ENCODE peak calls at places on chromosomes 13 and 19, in ten cellular contexts. U is body of pancreas, X is neural crest cell, Y is esophagus squamous epithelium, D is cardiac fibroblast, S is endodermal cell, F is cardiac muscle cell, T is heart left ventricle, R is thoracic aorta, K is HFF-Myc. Z is an unnamed sample.

GRCh38 chr19:12790628-12791344 is 500 bp upstream of the JUNB start:
- DNase-seq in F (peak), U (no peak), Y (no peak), D (no peak), S (no peak), X (no peak), T (no peak), R (no peak), K (no peak), Z (no peak)

GRCh38 chr13:52085416-52085815 is 43.5 kb downstream of the NEK5 start:
- DNase-seq in D (peak), K (peak), U (no peak), S (no peak), T (no peak), R (no peak), X (no peak), F (peak), Y (no peak), Z (no peak)

GRCh38 chr13:50574731-50575130 is 268.8 kb downstream of the DLEU7 start:
- DNase-seq in T (no peak), F (peak), X (no peak), S (no peak), D (peak), U (no peak), K (peak), Y (no peak), R (no peak), Z (no peak)

GRCh38 chr13:24308068-24308445 is 1.3 kb upstream of the C1QTNF9 start:
- DNase-seq in F (no peak), U (no peak), S (no peak), T (no peak), K (no peak), D (no peak), R (no peak), X (no peak), Y (no peak), Z (no peak)

GRCh38 chr19:2561895-2562294 is 86.0 kb downstream of the GADD45B start:
- DNase-seq in U (no peak), X (no peak), S (peak), F (no peak), Y (no peak), K (no peak), T (peak), D (no peak), R (no peak), Z (no peak)

GRCh38 chr13:114115191-114115671 is 17.2 kb downstream of the RASA3 start:
- DNase-seq in T (peak), U (peak), X (no peak), D (peak), S (peak), R (no peak), Y (no peak), K (no peak), F (peak), Z (no peak)

GRCh38 chr13:42581427-42581826 is 7.5 kb downstream of the TNFSF11 start:
- DNase-seq in Y (no peak), D (no peak), K (no peak), T (no peak), F (no peak), S (no peak), R (no peak), X (no peak), U (no peak), Z (no peak)

GRCh38 chr13:73984949-73985691 is 149.1 kb downstream of the KLF12 start:
- DNase-seq in S (peak), K (no peak), X (no peak), U (no peak), F (peak), R (no peak), Y (no peak), D (peak), T (peak), Z (no peak)

GRCh38 chr13:114019367-114019766 is 45.5 kb upstream of the C13orf46 start:
- DNase-seq in K (no peak), Y (no peak), X (no peak), R (no peak), U (no peak), F (no peak), T (peak), S (peak), D (no peak), Z (peak)

GRCh38 chr13:108227651-108228272 is 9.6 kb downstream of the ABHD13 start:
- DNase-seq in R (no peak), X (peak), K (peak), F (peak), Y (no peak), D (peak), S (no peak), U (peak), T (no peak), Z (peak)

GRCh38 chr19:55616395-55616875 is 7.9 kb downstream of the ZNF784 start:
- DNase-seq in X (no peak), Y (no peak), K (no peak), U (no peak), R (no peak), S (no peak), F (no peak), T (no peak), D (no peak), Z (no peak)

DNA sequence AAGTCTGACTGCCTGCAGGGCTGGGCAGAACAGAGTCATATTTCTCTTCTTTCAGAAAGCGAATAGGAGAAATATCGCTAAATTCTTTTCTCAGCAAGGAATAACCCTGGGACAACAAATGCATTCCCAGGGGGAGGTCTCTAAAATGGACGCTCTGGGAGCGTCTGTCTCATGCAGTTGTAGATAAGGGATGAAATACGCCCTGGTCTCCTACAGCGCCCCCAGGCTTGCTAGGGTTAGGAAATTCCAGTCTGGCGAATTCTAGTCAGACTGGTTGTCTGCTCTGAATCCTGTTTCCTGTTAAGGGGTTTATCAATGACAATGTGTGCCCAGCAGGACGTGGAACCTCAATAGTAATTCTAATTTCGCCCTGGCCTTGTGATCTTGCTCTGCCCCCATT is 1214.1 kb downstream of the DIAPH3 start:
- DNase-seq in S (peak), F (no peak), D (no peak), X (no peak), Y (no peak), T (no peak), U (no peak), R (no peak), K (no peak), Z (no peak)
- TF ChIP-seq CTCF in S (peak), F (no peak), D (no peak), X (no peak), Y (no peak), T (no peak), U (no peak), R (no peak), K (no peak), Z (no peak)

GRCh38 chr13:66618702-66619101 is 611.4 kb downstream of the PCDH9 start:
- DNase-seq in S (no peak), R (no peak), D (peak), X (no peak), U (no peak), T (no peak), Y (no peak), F (peak), K (peak), Z (no peak)
- TF ChIP-seq CTCF in S (peak), R (no peak), D (peak), X (peak), U (peak), T (no peak), Y (no peak), F (peak), K (peak), Z (peak)

GRCh38 chr19:35127871-35128270 is 7.0 kb downstream of the LGI4 start:
- DNase-seq in F (no peak), T (no peak), K (no peak), D (no peak), S (no peak), Y (no peak), U (no peak), R (no peak), X (no peak), Z (no peak)

GRCh38 chr19:35132254-35132653 is 2.6 kb downstream of the LGI4 start:
- DNase-seq in D (no peak), U (no peak), S (no peak), F (no peak), K (no peak), T (no peak), R (no peak), X (no peak), Y (no peak), Z (no peak)

GRCh38 chr19:35128398-35129057 is 6.3 kb downstream of the LGI4 start:
- DNase-seq in U (no peak), T (no peak), Y (no peak), K (no peak), X (no peak), S (no peak), R (no peak), D (no peak), F (no peak), Z (no peak)

GRCh38 chr19:35133826-35134225 is 1.0 kb downstream of the LGI4 start:
- DNase-seq in Y (no peak), D (no peak), T (no peak), X (no peak), S (no peak), K (no peak), U (no peak), R (no peak), F (no peak), Z (no peak)

DNA sequence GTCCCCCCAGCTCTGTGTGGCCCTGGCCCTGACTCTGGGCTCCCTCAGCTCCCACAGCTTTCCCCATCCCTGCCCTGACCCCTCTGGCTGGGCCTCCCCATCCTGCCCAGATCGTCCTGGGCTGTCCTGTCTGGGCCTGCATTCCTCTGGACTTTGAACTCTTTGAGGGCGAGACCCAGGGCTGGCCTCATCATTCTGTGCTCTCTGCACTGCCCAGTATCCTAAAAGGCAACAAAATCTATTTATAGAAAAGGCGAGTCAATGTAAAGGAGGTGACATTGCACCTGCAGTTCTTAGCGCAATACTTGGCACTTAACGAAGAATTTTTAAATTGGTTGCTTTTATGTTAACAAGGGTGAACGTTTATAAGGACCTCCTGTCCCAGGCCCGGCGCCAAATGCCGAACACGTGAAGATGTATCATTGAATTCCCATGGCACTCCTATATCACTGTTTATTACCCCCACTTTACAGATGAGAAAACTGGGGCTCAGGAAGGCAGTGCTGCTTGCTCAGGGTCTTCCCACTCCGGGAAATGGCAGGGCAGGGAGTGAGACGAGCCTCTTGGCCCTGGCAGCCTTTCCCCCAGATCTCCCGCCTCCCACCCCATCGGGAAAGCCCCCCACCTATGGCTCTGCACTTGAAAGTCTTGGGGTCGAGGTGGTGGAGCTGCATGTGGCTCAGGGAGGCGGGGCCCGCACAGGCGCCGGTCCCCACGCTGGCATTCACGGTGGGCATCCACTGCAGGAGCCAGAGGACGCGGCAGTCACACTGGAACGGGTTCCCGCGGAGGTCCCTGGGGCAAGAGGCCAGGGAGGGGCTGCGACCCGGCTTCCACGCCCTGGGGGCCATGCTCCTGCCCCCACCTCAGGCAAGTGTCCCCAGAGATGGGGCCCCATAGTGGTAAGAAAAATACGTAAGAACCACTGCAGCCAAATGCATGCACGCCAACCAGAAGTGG is 3.8 kb downstream of the LGI4 start:
- DNase-seq in U (no peak), D (no peak), Y (no peak), F (no peak), T (no peak), X (no peak), K (no peak), R (no peak), S (no peak), Z (no peak)
- TF ChIP-seq CTCF in U (no peak), D (no peak), Y (no peak), F (no peak), T (no peak), X (no peak), K (no peak), R (no peak), S (no peak), Z (no peak)

GRCh38 chr19:4374451-4375163 is 25.7 kb downstream of the SH3GL1 start:
- DNase-seq in R (peak), Y (no peak), S (peak), U (peak), K (no peak), F (peak), T (peak), X (no peak), D (peak), Z (no peak)
- TF ChIP-seq CTCF in R (peak), Y (peak), S (no peak), U (no peak), K (no peak), F (no peak), T (no peak), X (no peak), D (peak), Z (no peak)

GRCh38 chr13:109389892-109390345 is 396.5 kb downstream of the IRS2 start:
- DNase-seq in F (peak), D (peak), S (no peak), X (no peak), U (no peak), T (no peak), R (no peak), K (no peak), Y (no peak), Z (no peak)

GRCh38 chr13:109395014-109395413 is 391.4 kb downstream of the IRS2 start:
- DNase-seq in T (no peak), Y (no peak), F (no peak), U (no peak), X (no peak), D (no peak), K (no peak), S (no peak), R (no peak), Z (no peak)

GRCh38 chr13:109390391-109390790 is 396.0 kb downstream of the IRS2 start:
- DNase-seq in F (no peak), X (no peak), D (no peak), T (no peak), Y (no peak), K (no peak), U (no peak), R (no peak), S (no peak), Z (no peak)

GRCh38 chr13:109394311-109394988 is 391.9 kb downstream of the IRS2 start:
- DNase-seq in R (no peak), K (no peak), F (no peak), U (no peak), X (no peak), S (no peak), Y (no peak), D (no peak), T (no peak), Z (no peak)

DNA sequence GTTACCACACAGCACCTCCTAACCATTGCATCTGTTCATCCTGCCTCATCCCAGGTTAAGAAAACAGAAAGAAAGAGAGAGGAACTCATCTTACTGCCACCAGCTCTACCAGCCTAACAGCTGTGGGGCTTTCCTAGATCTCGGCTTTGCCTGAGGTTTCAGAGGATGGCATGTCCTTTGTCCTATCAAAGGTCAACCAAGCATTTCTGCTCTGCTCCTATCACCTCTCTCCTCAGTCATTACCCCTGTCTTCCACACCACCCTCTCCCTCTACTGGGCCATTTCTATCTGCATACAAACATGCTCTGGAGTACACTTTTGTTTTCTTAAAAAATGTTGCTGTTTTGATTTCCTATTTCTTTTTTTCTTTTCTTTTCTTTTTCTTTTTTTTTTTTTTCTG is 393.3 kb downstream of the IRS2 start:
- DNase-seq in T (no peak), U (no peak), F (no peak), K (no peak), Y (no peak), R (no peak), X (no peak), D (no peak), S (no peak), Z (no peak)
- TF ChIP-seq CTCF in T (no peak), U (no peak), F (no peak), K (no peak), Y (no peak), R (no peak), X (no peak), D (no peak), S (no peak), Z (no peak)

GRCh38 chr19:18771328-18772242 is 19.5 kb downstream of the COMP start:
- DNase-seq in R (no peak), D (no peak), U (no peak), Y (no peak), F (no peak), X (no peak), T (no peak), K (no peak), S (peak), Z (no peak)
- TF ChIP-seq CTCF in R (no peak), D (peak), U (no peak), Y (no peak), F (peak), X (peak), T (no peak), K (peak), S (peak), Z (no peak)

GRCh38 chr19:51904331-51905165 is at the start of gene ZNF649:
- DNase-seq in S (peak), D (peak), K (peak), T (peak), R (peak), Y (peak), X (peak), U (peak), F (peak), Z (peak)
- TF ChIP-seq CTCF in S (no peak), D (no peak), K (no peak), T (no peak), R (no peak), Y (no peak), X (peak), U (no peak), F (peak), Z (no peak)